ENCODE peak calls at places on chromosomes 12 and 14, in six cellular contexts. H is stimulated activated CD4-positive, alpha-beta T cell treated with anti-CD3 and anti-CD28 coated beads, Interleukin-1b, Interleukin-23, amount 100 ng/mL, for 48 hours; I is ureter; V is astrocyte of the spinal cord; W is LNCaP clone FGC; R is C1 segment of cervical spinal cord. E is an unnamed sample.
A peak's percentile ranks its signal among the peaks of the same experiment; 100 is the strongest.

GRCh38 chr12:82682326-82682725 is 4.4 kb upstream of the TMTC2 start:
- DNase-seq in H (no peak), I (no peak), V (no peak), W (no peak), R (no peak), E (no peak)

GRCh38 chr14:59154383-59154782 is 34.1 kb upstream of the DAAM1 start:
- DNase-seq in H (no peak), I (no peak), V (no peak), W (no peak), R (no peak), E (no peak)

GRCh38 chr14:101128478-101129450 is 225.2 kb upstream of the RTL1 start:
- DNase-seq in H (no peak), I (peak; percentile 25), V (no peak), W (no peak), R (no peak), E (no peak)

GRCh38 chr14:53692451-53693330 is 263.9 kb downstream of the BMP4 start:
- DNase-seq in H (no peak), I (no peak), V (no peak), W (no peak), R (no peak), E (no peak)

GRCh38 chr14:74519316-74520074 is 25.9 kb downstream of the ISCA2 start:
- DNase-seq in H (no peak), I (no peak), V (no peak), W (no peak), R (no peak), E (no peak)

GRCh38 chr14:101895256-101895655 is 69.1 kb upstream of the DYNC1H1 start:
- DNase-seq in H (no peak), I (peak; percentile 8), V (no peak), W (no peak), R (no peak), E (no peak)

GRCh38 chr12:122949405-122949804 is 16.9 kb downstream of the ABCB9 start:
- DNase-seq in H (no peak), I (no peak), V (no peak), W (no peak), R (no peak), E (no peak)

GRCh38 chr12:28035483-28035882 is 63.0 kb upstream of the PTHLH start:
- DNase-seq in H (no peak), I (no peak), V (peak; percentile 63), W (peak; percentile 26), R (no peak), E (no peak)

GRCh38 chr12:10102322-10102721 is 3.5 kb upstream of the CLEC1A start:
- DNase-seq in H (no peak), I (no peak), V (no peak), W (no peak), R (no peak), E (no peak)

GRCh38 chr14:91867316-91867988 is at the start of gene TC2N:
- DNase-seq in H (peak; percentile 51), I (no peak), V (no peak), W (no peak), R (no peak), E (peak; percentile 59)

GRCh38 chr14:28515571-28515970 is 251.0 kb upstream of the FOXG1 start:
- DNase-seq in H (no peak), I (no peak), V (peak; percentile 82), W (no peak), R (no peak), E (no peak)

GRCh38 chr12:94863286-94863685 is 140.2 kb downstream of the NDUFA12 start:
- DNase-seq in H (no peak), I (no peak), V (no peak), W (no peak), R (no peak), E (no peak)

GRCh38 chr12:68792952-68793351 is 15.0 kb upstream of the MDM2 start:
- DNase-seq in H (peak; percentile 24), I (peak; percentile 7), V (peak; percentile 22), W (no peak), R (no peak), E (peak; percentile 33)

GRCh38 chr12:3200032-3200617 is 122.9 kb downstream of the TSPAN9 start:
- DNase-seq in H (no peak), I (no peak), V (peak; percentile 67), W (no peak), R (no peak), E (no peak)

GRCh38 chr14:106844608-106845285 is 1318.4 kb downstream of the TMEM121 start:
- DNase-seq in H (peak; percentile 49), I (peak; percentile 76), V (no peak), W (no peak), R (peak; percentile 21), E (peak; percentile 65)

GRCh38 chr14:91403069-91403600 is 14.5 kb downstream of the CCDC88C start:
- DNase-seq in H (no peak), I (no peak), V (no peak), W (no peak), R (no peak), E (no peak)

GRCh38 chr12:58030566-58031279 is 89.4 kb downstream of the ATP23 start:
- DNase-seq in H (no peak), I (no peak), V (no peak), W (no peak), R (no peak), E (no peak)

GRCh38 chr14:91413547-91414474 is 3.8 kb downstream of the CCDC88C start:
- DNase-seq in H (peak; percentile 38), I (no peak), V (no peak), W (peak; percentile 66), R (no peak), E (peak; percentile 48)

GRCh38 chr12:9124346-9125031 is 8.8 kb upstream of the A2M start:
- DNase-seq in H (no peak), I (no peak), V (no peak), W (no peak), R (no peak), E (no peak)

GRCh38 chr12:57366315-57366714 is 64.5 kb downstream of the R3HDM2 start:
- DNase-seq in H (no peak), I (no peak), V (no peak), W (no peak), R (no peak), E (no peak)

GRCh38 chr12:113435367-113435766 is 13.2 kb downstream of the SDSL start:
- DNase-seq in H (no peak), I (no peak), V (no peak), W (no peak), R (no peak), E (no peak)

E was measured in activated CD4-positive, alpha-beta T cell treated with anti-CD3 and anti-CD28 coated beads for 48 hours.